ENCODE peak calls at places on chromosomes 3 and 15, in ten cellular contexts. N is upper lobe of right lung; V is lung microvascular endothelial cell; D is activated CD4-positive, alpha-beta T cell treated with anti-CD3 and anti-CD28 coated beads, Interleukin-2, amount 10 ng/mL, durations not matched to agents 7 days and 5 days; C is KBM-7; E is ureter; P is GM19239; H is GM23248; Y is esophagus squamous epithelium; B is AG10803. R is an unnamed sample.

GRCh38 chr3:34948431-34948971 is 690.8 kb upstream of the ARPP21 start:
- DNase-seq in N (no peak), V (no peak), D (no peak), C (no peak), E (no peak), P (no peak), H (no peak), Y (no peak), B (peak), R (no peak)

GRCh38 chr3:150005243-150006102 is 34.8 kb upstream of the PFN2 start:
- DNase-seq in N (no peak), V (peak), D (no peak), C (peak), E (no peak), P (no peak), H (peak), Y (no peak), B (peak), R (no peak)

GRCh38 chr15:100502651-100503050 is 26.1 kb downstream of the CERS3 start:
- DNase-seq in N (no peak), V (no peak), D (no peak), C (no peak), E (no peak), P (no peak), H (no peak), Y (no peak), B (no peak), R (no peak)

GRCh38 chr3:112200317-112200666 is 67.2 kb upstream of the GCSAM start:
- DNase-seq in N (no peak), V (no peak), D (no peak), C (no peak), E (no peak), P (no peak), H (no peak), Y (no peak), B (no peak), R (no peak)

GRCh38 chr15:75109021-75109690 is 85.8 kb downstream of the PPCDC start:
- DNase-seq in N (no peak), V (no peak), D (no peak), C (no peak), E (no peak), P (no peak), H (no peak), Y (no peak), B (no peak), R (peak)

GRCh38 chr3:121155023-121155422 is 247.0 kb downstream of the STXBP5L start:
- DNase-seq in N (no peak), V (no peak), D (no peak), C (no peak), E (no peak), P (no peak), H (no peak), Y (no peak), B (no peak), R (no peak)

GRCh38 chr3:181635141-181635540 is 76.6 kb upstream of the SOX2 start:
- DNase-seq in N (no peak), V (no peak), D (no peak), C (no peak), E (no peak), P (no peak), H (no peak), Y (no peak), B (no peak), R (no peak)

GRCh38 chr15:63668601-63669000 is 71.4 kb downstream of the FBXL22 start:
- DNase-seq in N (no peak), V (no peak), D (no peak), C (no peak), E (no peak), P (no peak), H (no peak), Y (no peak), B (no peak), R (no peak)

GRCh38 chr3:181317521-181317920 is 328.0 kb upstream of the DNAJC19 start:
- DNase-seq in N (no peak), V (no peak), D (no peak), C (no peak), E (no peak), P (no peak), H (no peak), Y (no peak), B (no peak), R (no peak)

GRCh38 chr15:58522865-58523264 is 91.1 kb downstream of the LIPC start:
- DNase-seq in N (no peak), V (no peak), D (no peak), C (no peak), E (no peak), P (no peak), H (no peak), Y (no peak), B (no peak), R (no peak)

GRCh38 chr3:168620854-168621253 is 525.1 kb upstream of the GOLIM4 start:
- DNase-seq in N (no peak), V (peak), D (no peak), C (peak), E (no peak), P (no peak), H (peak), Y (no peak), B (no peak), R (no peak)

R was measured in GDM1.